ENCODE peak calls at places on chromosomes 5 and 9, in nine cellular contexts. Y is AG09309; E is AG08395; Q is DMS79; U is substantia nigra; L is AG20443; W is cardiac fibroblast; A is fibroblast of mammary gland; O is activated T-helper 9 cell treated with anti-CD3 and anti-CD28 coated beads, Interleukin-2, amount 50 U/mL, for 16 hours. P is an unnamed sample.

GRCh38 chr9:105757496-105758251 is 63.3 kb downstream of the TMEM38B start:
- DNase-seq in E (no peak), Y (no peak), W (peak), U (no peak), A (peak), Q (no peak), O (no peak), L (no peak), P (no peak)

GRCh38 chr5:121962943-121963342 is 1.2 kb downstream of the SRFBP1 start:
- DNase-seq in Q (no peak), Y (no peak), L (no peak), O (no peak), E (no peak), U (no peak), A (peak), W (no peak), P (no peak)

GRCh38 chr9:96382175-96382574 is 1.3 kb downstream of the SLC35D2 start:
- DNase-seq in W (no peak), A (peak), U (no peak), Y (no peak), E (no peak), Q (no peak), L (no peak), O (no peak), P (no peak)

GRCh38 chr5:40416588-40416987 is 263.1 kb upstream of the PTGER4 start:
- DNase-seq in U (no peak), A (no peak), W (no peak), O (no peak), E (no peak), Q (no peak), L (no peak), Y (no peak), P (no peak)

GRCh38 chr9:73806876-73807275 is 655.2 kb downstream of the ANXA1 start:
- DNase-seq in L (no peak), A (no peak), Y (no peak), O (no peak), Q (no peak), E (no peak), W (peak), U (no peak), P (no peak)

GRCh38 chr5:62920856-62921255 is 342.2 kb downstream of the LRRC70 start:
- DNase-seq in A (no peak), O (no peak), L (no peak), Q (no peak), U (no peak), Y (no peak), E (no peak), W (no peak), P (no peak)

GRCh38 chr5:165525268-165525667 is 2019.8 kb downstream of the MAT2B start:
- DNase-seq in Q (no peak), L (no peak), O (no peak), E (no peak), W (peak), Y (no peak), U (no peak), A (peak), P (no peak)

GRCh38 chr5:8934455-8934854 is 611.4 kb downstream of the SEMA5A start:
- DNase-seq in W (no peak), Q (no peak), U (no peak), L (no peak), O (no peak), A (no peak), E (no peak), Y (no peak), P (no peak)

GRCh38 chr9:105510024-105510423 is 47.9 kb upstream of the FKTN start:
- DNase-seq in L (peak), A (peak), Y (peak), O (no peak), U (no peak), E (peak), Q (no peak), W (peak), P (no peak)

GRCh38 chr5:132260051-132260450 is 2.6 kb downstream of the PDLIM4 start:
- DNase-seq in Y (no peak), L (no peak), A (peak), Q (no peak), E (no peak), O (no peak), W (no peak), U (no peak), P (no peak)

GRCh38 chr5:34606101-34606500 is 50.0 kb upstream of the RAI14 start:
- DNase-seq in L (no peak), A (no peak), E (no peak), Y (no peak), Q (no peak), W (no peak), U (no peak), O (no peak), P (no peak)

GRCh38 chr5:139574641-139575312 is 13.6 kb downstream of the UBE2D2 start:
- DNase-seq in Y (no peak), W (peak), O (no peak), U (no peak), A (peak), Q (no peak), E (peak), L (peak), P (no peak)

GRCh38 chr5:155049569-155050383 is 36.2 kb downstream of the KIF4B start:
- DNase-seq in L (no peak), O (no peak), Y (no peak), U (no peak), E (no peak), Q (no peak), A (no peak), W (peak), P (no peak)

GRCh38 chr5:138559937-138560336 is 15.3 kb downstream of the HSPA9 start:
- DNase-seq in E (no peak), L (no peak), W (no peak), Q (no peak), O (no peak), A (no peak), Y (no peak), U (no peak), P (no peak)

GRCh38 chr9:134428559-134428958 is 102.3 kb downstream of the RXRA start:
- DNase-seq in U (no peak), Y (no peak), A (no peak), O (no peak), L (no peak), W (no peak), E (no peak), Q (no peak), P (no peak)

GRCh38 chr5:178115136-178115834 is 2.0 kb downstream of the N4BP3 start:
- DNase-seq in A (no peak), E (no peak), Y (no peak), U (no peak), Q (no peak), O (no peak), L (no peak), W (no peak), P (no peak)

GRCh38 chr5:128254789-128255188 is 171.2 kb downstream of the SLC12A2 start:
- DNase-seq in L (no peak), U (no peak), O (no peak), E (no peak), Y (no peak), Q (no peak), W (peak), A (peak), P (no peak)

GRCh38 chr9:128091144-128091543 is 23.1 kb downstream of the SLC25A25 start:
- DNase-seq in W (peak), E (peak), L (peak), O (no peak), A (peak), Q (peak), U (peak), Y (peak), P (peak)

GRCh38 chr9:125272697-125273096 is 11.1 kb downstream of the GAPVD1 start:
- DNase-seq in Q (no peak), U (no peak), E (no peak), A (no peak), O (no peak), W (no peak), L (no peak), Y (no peak), P (no peak)

GRCh38 chr9:68996457-68996856 is 17.5 kb downstream of the PRKACG start:
- DNase-seq in L (no peak), W (no peak), Q (no peak), A (no peak), E (no peak), Y (no peak), U (no peak), O (no peak), P (no peak)

GRCh38 chr5:133739381-133739780 is 127.0 kb upstream of the FSTL4 start:
- DNase-seq in L (no peak), O (no peak), E (no peak), A (no peak), U (no peak), Y (no peak), W (no peak), Q (no peak), P (no peak)

GRCh38 chr5:150515446-150515845 is 7.5 kb downstream of the NDST1 start:
- DNase-seq in O (no peak), Y (peak), A (peak), Q (no peak), E (peak), L (peak), U (no peak), W (peak), P (no peak)

GRCh38 chr9:133991964-133992779 is at the start of gene VAV2:
- DNase-seq in W (peak), U (no peak), L (peak), E (peak), Q (peak), O (peak), Y (no peak), A (peak), P (peak)

GRCh38 chr9:77714077-77714549 is 66.0 kb upstream of the GNA14 start:
- DNase-seq in O (no peak), L (peak), A (peak), W (peak), E (peak), Q (no peak), Y (no peak), U (no peak), P (no peak)